ENCODE peak calls at places on chromosomes 13 and 19, in six cellular contexts. E, B, F, I, X and T are unnamed samples.
A peak's percentile ranks its signal among the peaks of the same experiment; 100 is the strongest.

GRCh38 chr19:4052114-4052992 is 14.3 kb downstream of the ZBTB7A start:
- DNase-seq in E (no peak), B (no peak), F (peak; percentile 66), I (no peak), X (peak; percentile 68), T (no peak)

GRCh38 chr19:8552810-8553209 is 24.4 kb downstream of the MYO1F start:
- DNase-seq in E (no peak), B (no peak), F (no peak), I (no peak), X (no peak), T (no peak)

GRCh38 chr13:93080587-93080986 is 146.0 kb upstream of the GPC6 start:
- DNase-seq in E (no peak), B (no peak), F (no peak), I (no peak), X (no peak), T (no peak)

GRCh38 chr13:113671066-113672001 is 4.3 kb downstream of the GRK1 start:
- DNase-seq in E (no peak), B (no peak), F (no peak), I (no peak), X (peak; percentile 39), T (no peak)

GRCh38 chr13:33637978-33638743 is 179.8 kb upstream of the RFC3 start:
- DNase-seq in E (no peak), B (no peak), F (no peak), I (no peak), X (no peak), T (no peak)

GRCh38 chr13:45036206-45036605 is 46.9 kb downstream of the GPALPP1 start:
- DNase-seq in E (no peak), B (no peak), F (no peak), I (no peak), X (no peak), T (no peak)

GRCh38 chr19:47437500-47437899 is 18.2 kb upstream of the MEIS3 start:
- DNase-seq in E (no peak), B (no peak), F (no peak), I (no peak), X (peak; percentile 21), T (no peak)

GRCh38 chr13:22801402-22802003 is 379.3 kb upstream of the SGCG start:
- DNase-seq in E (no peak), B (no peak), F (no peak), I (no peak), X (no peak), T (no peak)

GRCh38 chr19:35844482-35845214 is 7.7 kb downstream of the NPHS1 start:
- DNase-seq in E (no peak), B (no peak), F (no peak), I (no peak), X (no peak), T (no peak)

GRCh38 chr19:52248256-52248655 is 21.1 kb upstream of the ZNF766 start:
- DNase-seq in E (peak; percentile 17), B (peak; percentile 50), F (peak; percentile 43), I (peak; percentile 38), X (peak; percentile 59), T (no peak)

GRCh38 chr13:43126420-43126819 is 103.0 kb downstream of the DNAJC15 start:
- DNase-seq in E (no peak), B (no peak), F (no peak), I (no peak), X (no peak), T (no peak)

GRCh38 chr13:29582171-29582570 is 13.3 kb downstream of the SLC7A1 start:
- DNase-seq in E (no peak), B (no peak), F (no peak), I (peak; percentile 47), X (no peak), T (no peak)

GRCh38 chr13:72808917-72809500 is 27.1 kb downstream of the PIBF1 start:
- DNase-seq in E (no peak), B (peak; percentile 11), F (no peak), I (no peak), X (no peak), T (no peak)

GRCh38 chr13:80630685-80631121 is 289.8 kb upstream of the SPRY2 start:
- DNase-seq in E (peak; percentile 38), B (no peak), F (no peak), I (peak; percentile 30), X (no peak), T (no peak)

GRCh38 chr19:20471441-20471840 is 94.1 kb downstream of the ZNF737 start:
- DNase-seq in E (no peak), B (no peak), F (no peak), I (no peak), X (peak; percentile 53), T (no peak)

DNA sequence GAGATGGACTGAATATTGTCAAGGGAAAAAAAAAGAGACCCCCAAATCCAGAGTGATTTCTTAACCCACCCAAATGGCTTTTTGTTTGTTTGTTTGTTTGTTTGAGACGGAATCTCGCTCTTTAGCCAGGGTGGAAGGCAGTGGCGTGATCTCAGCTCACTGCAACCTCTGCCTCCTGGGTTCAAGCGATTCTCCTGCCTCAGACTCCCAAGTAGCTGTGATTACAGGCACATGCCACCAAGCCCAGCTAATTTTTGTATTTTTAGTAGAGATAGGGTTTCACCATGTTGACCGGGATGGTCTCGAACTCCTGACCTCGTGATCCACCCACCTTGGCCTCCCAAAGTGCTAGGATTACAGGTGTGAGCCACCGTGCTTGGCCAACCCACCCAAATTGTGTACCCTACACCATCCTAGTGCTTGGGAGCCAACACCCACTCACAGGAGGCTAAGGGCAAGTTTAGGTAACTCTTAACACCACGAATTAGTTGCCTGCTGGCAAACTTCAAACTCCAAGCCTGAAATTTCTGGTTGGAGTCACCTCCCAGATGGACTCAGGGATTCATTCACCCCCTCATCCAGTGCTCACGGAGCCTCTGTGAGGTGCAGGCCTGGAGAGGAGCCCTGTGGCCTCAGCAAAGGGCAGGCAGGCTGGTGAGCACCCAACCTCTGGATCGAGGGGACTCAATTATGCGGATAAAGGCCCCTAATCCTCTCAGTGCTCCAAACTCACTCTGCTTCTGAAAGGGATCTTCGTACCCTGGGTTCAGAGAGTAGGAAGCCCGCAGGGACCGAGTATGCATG is 37.6 kb downstream of the ACTN4 start:
- DNase-seq in E (no peak), B (no peak), F (no peak), I (no peak), X (no peak), T (no peak)
- H3K4me3 ChIP-seq in E (peak overlapping the region; percentile 27), B (peak overlapping the region; percentile 23), F (peak overlapping the region; percentile 16), I (no peak overlapping the region), X (no peak overlapping the region), T (peak overlapping the region; percentile 15)

DNA sequence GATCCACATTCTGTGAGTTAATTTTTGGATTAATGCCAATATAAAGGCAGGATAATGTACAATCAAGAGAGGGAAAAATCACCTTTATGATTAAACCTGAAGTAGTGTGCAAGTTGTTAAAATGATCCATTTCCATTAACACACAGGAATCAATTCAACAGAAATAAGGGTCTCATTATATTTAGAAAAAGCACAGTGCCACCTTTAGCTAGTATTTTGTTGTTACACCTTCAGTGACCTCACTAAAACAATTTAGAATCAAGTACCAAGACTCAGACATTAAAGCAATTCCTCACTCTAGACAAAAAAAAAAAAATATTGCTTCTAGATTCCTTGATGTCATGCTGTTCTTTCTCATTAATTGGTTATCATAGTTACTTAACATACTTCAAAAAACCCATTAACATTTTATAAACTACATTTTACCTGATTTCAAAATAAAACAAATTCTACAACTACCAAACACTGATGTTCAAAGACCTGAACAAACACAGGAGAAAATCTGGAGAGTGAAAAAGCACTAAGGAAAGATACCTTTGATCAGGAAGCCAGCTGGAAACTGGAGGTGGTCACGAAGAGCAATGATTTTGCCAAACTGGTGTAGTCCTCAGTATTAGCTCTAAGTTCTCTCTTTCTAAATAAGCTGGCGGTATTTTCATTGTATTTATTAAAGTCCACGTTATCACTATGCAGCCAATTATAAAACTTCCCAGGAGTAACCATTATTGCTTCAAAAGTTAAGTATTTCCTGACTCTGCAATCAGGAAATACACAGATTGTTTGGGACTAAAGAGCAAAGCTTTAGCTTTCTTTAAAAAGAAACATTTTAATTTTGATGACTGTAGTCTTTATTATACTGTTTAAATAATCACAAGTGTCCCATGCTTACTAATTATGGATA is 115.3 kb downstream of the TBC1D4 start:
- DNase-seq in E (no peak), B (no peak), F (no peak), I (no peak), X (no peak), T (no peak)
- H3K4me1 ChIP-seq in E (peaks cover 82% of the 10 kb centered on the region), B (no peaks in the 10 kb centered on the region), F (peaks cover 79% of the 10 kb centered on the region), I (peaks cover 75% of the 10 kb centered on the region), X (peaks cover 29% of the 10 kb centered on the region), T (peaks cover 18% of the 10 kb centered on the region)

GRCh38 chr13:24292476-24292875 is 16.9 kb upstream of the C1QTNF9 start:
- DNase-seq in E (no peak), B (no peak), F (no peak), I (no peak), X (no peak), T (no peak)

GRCh38 chr13:24293761-24294160 is 15.6 kb upstream of the C1QTNF9 start:
- DNase-seq in E (no peak), B (no peak), F (no peak), I (no peak), X (no peak), T (no peak)

GRCh38 chr13:24287748-24288287 is 21.6 kb upstream of the C1QTNF9 start:
- DNase-seq in E (no peak), B (no peak), F (no peak), I (no peak), X (no peak), T (no peak)

GRCh38 chr13:24288870-24289269 is 20.5 kb upstream of the C1QTNF9 start:
- DNase-seq in E (no peak), B (no peak), F (no peak), I (no peak), X (no peak), T (no peak)

DNA sequence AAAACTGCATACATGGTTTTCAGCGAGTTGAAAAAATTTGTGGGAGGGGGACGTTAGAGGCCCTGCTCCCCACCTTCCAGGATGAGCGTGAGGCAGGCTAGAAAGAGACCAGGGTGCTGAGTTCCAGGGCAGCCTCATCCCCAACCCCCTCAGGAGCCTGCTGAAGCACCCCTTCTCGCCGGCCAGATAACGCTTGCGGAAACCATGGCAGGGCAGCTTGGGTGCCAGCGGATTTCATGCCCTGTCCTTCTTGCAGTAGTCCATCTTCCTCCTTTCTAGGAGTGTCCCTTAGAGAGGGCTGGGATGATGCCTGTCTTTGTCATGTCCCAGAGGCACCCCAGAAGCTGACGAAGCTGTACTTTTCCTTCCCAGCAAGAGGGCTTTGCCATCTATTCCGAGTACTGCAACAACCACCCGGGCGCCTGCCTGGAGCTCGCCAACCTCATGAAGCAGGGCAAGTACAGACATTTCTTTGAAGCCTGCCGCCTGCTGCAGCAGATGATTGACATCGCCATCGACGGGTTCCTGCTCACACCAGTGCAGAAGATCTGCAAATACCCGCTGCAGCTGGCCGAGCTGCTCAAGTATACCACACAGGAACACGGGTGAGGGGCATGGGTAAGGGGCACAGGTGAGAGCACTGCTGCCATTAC is 19.0 kb upstream of the C1QTNF9 start:
- DNase-seq in E (no peak), B (no peak), F (no peak), I (no peak), X (no peak), T (no peak)
- H3K9me3 ChIP-seq in E (no peaks in the 10 kb centered on the region), B (no peaks in the 10 kb centered on the region), F (no peaks in the 10 kb centered on the region), I (no peaks in the 10 kb centered on the region), X (no peaks in the 10 kb centered on the region), T (no peaks in the 10 kb centered on the region)

GRCh38 chr13:26919311-26919710 is 158.7 kb upstream of the GPR12 start:
- DNase-seq in E (no peak), B (no peak), F (no peak), I (no peak), X (no peak), T (no peak)

GRCh38 chr13:26914624-26915023 is 154.0 kb upstream of the GPR12 start:
- DNase-seq in E (no peak), B (no peak), F (no peak), I (no peak), X (no peak), T (no peak)

GRCh38 chr13:26910754-26911465 is 150.3 kb upstream of the GPR12 start:
- DNase-seq in E (no peak), B (no peak), F (no peak), I (no peak), X (no peak), T (no peak)

GRCh38 chr13:26909515-26909914 is 148.9 kb upstream of the GPR12 start:
- DNase-seq in E (no peak), B (no peak), F (no peak), I (no peak), X (no peak), T (no peak)

GRCh38 chr13:26914148-26914547 is 153.6 kb upstream of the GPR12 start:
- DNase-seq in E (no peak), B (no peak), F (no peak), I (no peak), X (no peak), T (no peak)
- H3K4me3 ChIP-seq in E (no peak overlapping the region), B (no peak overlapping the region), F (no peak overlapping the region), I (no peak overlapping the region), X (no peak overlapping the region), T (no peak overlapping the region)